ENCODE peak calls at places on chromosomes 7 and 10, in eight cellular contexts. O is NCI-H1436, A is NCI-H69, I is SW480, W is GM04503, J is dorsolateral prefrontal cortex, U is AG20443, G is T-helper 1 cell. Q is an unnamed sample.

GRCh38 chr10:47048533-47048905 is 137.3 kb downstream of the PTPN20 start:
- DNase-seq in O (no peak), A (no peak), I (no peak), W (no peak), J (no peak), U (no peak), G (no peak), Q (no peak)

GRCh38 chr10:10630281-10630680 is 387.4 kb upstream of the CELF2 start:
- DNase-seq in O (no peak), A (no peak), I (no peak), W (no peak), J (no peak), U (no peak), G (no peak), Q (no peak)

GRCh38 chr7:81267508-81267907 is 348.7 kb upstream of the SEMA3C start:
- DNase-seq in O (no peak), A (peak; percentile 79), I (no peak), W (no peak), J (no peak), U (no peak), G (no peak), Q (no peak)

GRCh38 chr10:36489181-36489927 is 636.0 kb upstream of the ANKRD30A start:
- DNase-seq in O (no peak), A (no peak), I (no peak), W (no peak), J (no peak), U (no peak), G (no peak), Q (no peak)

GRCh38 chr7:88109612-88110011 is 110.2 kb downstream of the SRI start:
- DNase-seq in O (no peak), A (peak; percentile 17), I (no peak), W (no peak), J (no peak), U (no peak), G (no peak), Q (no peak)

GRCh38 chr7:92833766-92834605 is 2.4 kb downstream of the CDK6 start:
- DNase-seq in O (peak; percentile 38), A (peak; percentile 83), I (peak; percentile 90), W (no peak), J (peak; percentile 66), U (peak; percentile 78), G (peak; percentile 87), Q (no peak)

GRCh38 chr10:132281915-132282666 is 25.7 kb downstream of the STK32C start:
- DNase-seq in O (peak; percentile 73), A (peak; percentile 90), I (peak; percentile 22), W (no peak), J (peak; percentile 59), U (no peak), G (no peak), Q (no peak)

GRCh38 chr7:154861589-154861988 is 141.3 kb downstream of the PAXIP1 start:
- DNase-seq in O (no peak), A (peak; percentile 38), I (no peak), W (no peak), J (no peak), U (no peak), G (no peak), Q (no peak)

GRCh38 chr7:102914585-102914984 is 1.8 kb downstream of the LRRC17 start:
- DNase-seq in O (no peak), A (peak; percentile 16), I (no peak), W (no peak), J (no peak), U (no peak), G (no peak), Q (no peak)

GRCh38 chr10:7045891-7046599 is 364.8 kb downstream of the SFMBT2 start:
- DNase-seq in O (no peak), A (no peak), I (no peak), W (no peak), J (no peak), U (no peak), G (peak; percentile 72), Q (no peak)

GRCh38 chr10:27783660-27784059 is 38.0 kb upstream of the MKX start:
- DNase-seq in O (no peak), A (no peak), I (peak; percentile 66), W (peak; percentile 35), J (no peak), U (peak; percentile 62), G (peak; percentile 10), Q (peak; percentile 10)

GRCh38 chr10:43640603-43641002 is 8.1 kb downstream of the ZNF32 start:
- DNase-seq in O (no peak), A (no peak), I (no peak), W (no peak), J (no peak), U (no peak), G (no peak), Q (no peak)

GRCh38 chr7:15558747-15559146 is 3.1 kb downstream of the AGMO start:
- DNase-seq in O (no peak), A (peak; percentile 39), I (no peak), W (no peak), J (no peak), U (no peak), G (no peak), Q (peak; percentile 17)

GRCh38 chr10:98259606-98260319 is 8.2 kb downstream of the LOXL4 start:
- DNase-seq in O (no peak), A (no peak), I (peak; percentile 81), W (no peak), J (no peak), U (no peak), G (no peak), Q (no peak)

GRCh38 chr10:20839141-20839540 is 58.0 kb downstream of the NEBL start:
- DNase-seq in O (no peak), A (no peak), I (no peak), W (no peak), J (no peak), U (no peak), G (no peak), Q (no peak)

GRCh38 chr10:3568392-3568791 is 216.6 kb downstream of the KLF6 start:
- DNase-seq in O (no peak), A (no peak), I (no peak), W (no peak), J (no peak), U (no peak), G (no peak), Q (no peak)

GRCh38 chr10:5811387-5811821 is 1.8 kb downstream of the GDI2 start:
- DNase-seq in O (no peak), A (peak; percentile 36), I (peak; percentile 34), W (peak; percentile 29), J (no peak), U (peak; percentile 38), G (peak; percentile 28), Q (no peak)

GRCh38 chr7:142380064-142380463 is 122.2 kb upstream of the PRSS58 start:
- DNase-seq in O (no peak), A (peak; percentile 74), I (no peak), W (no peak), J (no peak), U (no peak), G (no peak), Q (no peak)

GRCh38 chr10:19498348-19499290 is 317.6 kb upstream of the PLXDC2 start:
- DNase-seq in O (no peak), A (no peak), I (no peak), W (no peak), J (no peak), U (no peak), G (no peak), Q (no peak)

GRCh38 chr10:133166828-133167692 is 7.0 kb downstream of the KNDC1 start:
- DNase-seq in O (no peak), A (no peak), I (no peak), W (no peak), J (no peak), U (no peak), G (no peak), Q (no peak)

GRCh38 chr7:152663926-152664325 is 12.0 kb downstream of the XRCC2 start:
- DNase-seq in O (no peak), A (no peak), I (no peak), W (no peak), J (no peak), U (no peak), G (no peak), Q (no peak)

GRCh38 chr10:95785942-95786669 is 30.1 kb downstream of the ENTPD1 start:
- DNase-seq in O (no peak), A (no peak), I (no peak), W (no peak), J (no peak), U (no peak), G (no peak), Q (no peak)

GRCh38 chr7:99357701-99358490 is 16.6 kb upstream of the ARPC1B start:
- DNase-seq in O (no peak), A (no peak), I (no peak), W (no peak), J (no peak), U (no peak), G (no peak), Q (no peak)

GRCh38 chr7:3338161-3338560 is 37.1 kb downstream of the SDK1 start:
- DNase-seq in O (no peak), A (peak; percentile 70), I (no peak), W (no peak), J (no peak), U (no peak), G (no peak), Q (no peak)

GRCh38 chr10:78644550-78644949 is 424.2 kb upstream of the ZMIZ1 start:
- DNase-seq in O (no peak), A (no peak), I (no peak), W (no peak), J (no peak), U (no peak), G (no peak), Q (no peak)

GRCh38 chr7:118232837-118233236 is 8.3 kb downstream of the ANKRD7 start:
- DNase-seq in O (no peak), A (no peak), I (no peak), W (no peak), J (no peak), U (no peak), G (no peak), Q (no peak)

GRCh38 chr10:9634466-9634865 is 1383.2 kb upstream of the CELF2 start:
- DNase-seq in O (no peak), A (no peak), I (no peak), W (no peak), J (no peak), U (peak; percentile 60), G (no peak), Q (no peak)

GRCh38 chr7:70542750-70543376 is 589.1 kb upstream of the GALNT17 start:
- DNase-seq in O (no peak), A (no peak), I (no peak), W (peak; percentile 8), J (no peak), U (peak; percentile 65), G (no peak), Q (no peak)

GRCh38 chr10:90148121-90148855 is 446.9 kb downstream of the KIF20B start:
- DNase-seq in O (no peak), A (peak; percentile 4), I (peak; percentile 41), W (no peak), J (no peak), U (no peak), G (no peak), Q (no peak)

GRCh38 chr7:91609525-91609924 is 271.0 kb downstream of the MTERF1 start:
- DNase-seq in O (no peak), A (no peak), I (no peak), W (no peak), J (no peak), U (no peak), G (no peak), Q (no peak)

Q was measured in BJ.